ENCODE peak calls at places on chromosome 10, in five cellular contexts. J is psoas muscle, V is mammary epithelial cell, D is right atrium auricular region, A is heart left ventricle. U is an unnamed sample. For H3K4me1, the result is how much of the 10 kb centered on the place peaks cover.

GRCh38 chr10:26391701-26392695 is 46.1 kb upstream of the APBB1IP start:
- DNase-seq in J (no peak), V (no peak), D (no peak), A (peak), U (no peak)

GRCh38 chr10:60429084-60429849 is 39.6 kb upstream of the ANK3 start:
- DNase-seq in J (no peak), V (no peak), D (no peak), A (no peak), U (no peak)

GRCh38 chr10:78173360-78174020 is 139.8 kb downstream of the RPS24 start:
- DNase-seq in J (no peak), V (no peak), D (no peak), A (no peak), U (no peak)

GRCh38 chr10:126525326-126525725 is 137.0 kb upstream of the ADAM12 start:
- DNase-seq in J (no peak), V (no peak), D (no peak), A (no peak), U (no peak)

GRCh38 chr10:98338896-98339295 is 70.9 kb upstream of the LOXL4 start:
- DNase-seq in J (no peak), V (no peak), D (no peak), A (no peak), U (no peak)

GRCh38 chr10:2572611-2573010 is 494.7 kb upstream of the PFKP start:
- DNase-seq in J (no peak), V (no peak), D (no peak), A (no peak), U (no peak)

GRCh38 chr10:98225000-98225399 is 43.0 kb downstream of the LOXL4 start:
- DNase-seq in J (no peak), V (no peak), D (no peak), A (no peak), U (no peak)

GRCh38 chr10:126387931-126388911 is at the start of gene ADAM12:
- DNase-seq in J (peak), V (peak), D (no peak), A (peak), U (peak)

GRCh38 chr10:132866601-132867381 is 75.6 kb downstream of the CFAP46 start:
- DNase-seq in J (peak), V (no peak), D (no peak), A (no peak), U (no peak)

GRCh38 chr10:86023336-86023735 is 343.3 kb downstream of the GRID1 start:
- DNase-seq in J (no peak), V (no peak), D (no peak), A (no peak), U (no peak)

GRCh38 chr10:8473205-8473604 is 418.7 kb downstream of the GATA3 start:
- DNase-seq in J (no peak), V (no peak), D (no peak), A (no peak), U (no peak)

GRCh38 chr10:23157691-23158369 is 34.3 kb upstream of the PTF1A start:
- DNase-seq in J (no peak), V (peak), D (no peak), A (no peak), U (no peak)

GRCh38 chr10:124060148-124060720 is 33.2 kb downstream of the CHST15 start:
- DNase-seq in J (no peak), V (no peak), D (no peak), A (no peak), U (no peak)

GRCh38 chr10:43890124-43890523 is 241.4 kb upstream of the ZNF32 start:
- DNase-seq in J (no peak), V (peak), D (no peak), A (no peak), U (no peak)

GRCh38 chr10:69846252-69847000 is 44.7 kb downstream of the COL13A1 start:
- DNase-seq in J (peak), V (no peak), D (no peak), A (no peak), U (no peak)

GRCh38 chr10:44696496-44696895 is 214.6 kb upstream of the TMEM72 start:
- DNase-seq in J (no peak), V (no peak), D (no peak), A (no peak), U (no peak)

GRCh38 chr10:20147679-20148078 is 331.4 kb downstream of the PLXDC2 start:
- DNase-seq in J (no peak), V (peak), D (no peak), A (no peak), U (no peak)

GRCh38 chr10:112446055-112446854 is 459 bp downstream of the ZDHHC6 start:
- DNase-seq in J (no peak), V (peak), D (no peak), A (no peak), U (no peak)

GRCh38 chr10:119028900-119029612 is 458 bp upstream of the NANOS1 start:
- DNase-seq in J (peak), V (peak), D (peak), A (peak), U (peak)

GRCh38 chr10:17831326-17831725 is 22.2 kb downstream of the MRC1 start:
- DNase-seq in J (no peak), V (no peak), D (no peak), A (no peak), U (no peak)

GRCh38 chr10:61935085-61935484 is 33.6 kb downstream of the ARID5B start:
- DNase-seq in J (no peak), V (no peak), D (no peak), A (no peak), U (no peak)

GRCh38 chr10:61933857-61934559 is 32.5 kb downstream of the ARID5B start:
- DNase-seq in J (no peak), V (no peak), D (no peak), A (no peak), U (no peak)

GRCh38 chr10:61937631-61938284 is 36.3 kb downstream of the ARID5B start:
- DNase-seq in J (no peak), V (peak), D (no peak), A (no peak), U (no peak)

GRCh38 chr10:61939575-61940301 is 38.2 kb downstream of the ARID5B start:
- DNase-seq in J (no peak), V (peak), D (no peak), A (no peak), U (no peak)

GRCh38 chr10:61936770-61937169 is 35.3 kb downstream of the ARID5B start:
- DNase-seq in J (no peak), V (no peak), D (no peak), A (no peak), U (no peak)
- H3K4me1 ChIP-seq in J (under half), V (under half), D (under half), A (under half), U (under half)

DNA sequence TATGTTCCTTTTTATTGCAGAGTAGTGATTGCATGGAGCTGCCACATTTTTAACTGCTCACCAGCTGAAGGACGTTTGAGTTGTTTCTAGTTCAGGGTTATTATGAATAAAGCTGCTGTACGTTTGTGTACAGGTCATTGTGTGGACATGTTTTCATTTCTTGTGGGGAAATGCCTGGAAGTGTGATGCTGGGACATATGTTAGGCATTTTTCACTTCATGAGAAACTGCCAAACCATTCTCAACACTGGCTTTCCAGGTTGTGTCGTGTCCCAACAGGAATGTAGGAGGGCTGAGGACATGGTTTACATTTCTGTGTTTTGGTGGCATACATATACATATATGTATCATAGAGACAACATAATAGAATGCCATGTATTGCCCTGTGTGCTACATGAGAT is 73.0 kb downstream of the NEURL1 start:
- DNase-seq in J (no peak), V (peak), D (no peak), A (no peak), U (no peak)
- H3K4me1 ChIP-seq in J (under half), V (under half), D (under half), A (under half), U (under half)

DNA sequence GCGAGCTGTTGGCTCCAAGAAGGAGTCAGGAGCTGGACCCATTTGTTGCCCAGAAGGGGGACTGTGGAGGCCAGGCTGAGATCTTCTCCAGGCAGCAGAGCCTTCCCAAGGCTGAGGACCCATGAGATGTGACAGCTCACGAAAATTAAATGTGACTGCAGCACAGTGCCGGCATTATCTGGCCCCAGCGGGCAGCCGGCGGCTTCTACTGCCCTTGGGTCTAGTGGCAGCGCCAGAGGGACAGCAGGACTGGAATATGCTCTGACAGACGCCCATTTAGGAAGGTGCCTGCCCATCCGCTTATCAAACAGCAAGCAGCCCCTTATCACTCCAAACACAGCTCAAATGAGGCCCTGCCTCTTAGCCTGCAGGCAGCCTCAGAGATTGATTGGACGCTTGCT is 122.9 kb upstream of the LYZL2 start:
- DNase-seq in J (no peak), V (no peak), D (no peak), A (no peak), U (no peak)
- H3K4me1 ChIP-seq in J (under half), V (under half), D (under half), A (under half), U (under half)

GRCh38 chr10:79284158-79284871 is 63.0 kb upstream of the PPIF start:
- DNase-seq in J (no peak), V (no peak), D (no peak), A (no peak), U (no peak)
- H3K4me1 ChIP-seq in J (under half), V (under half), D (under half), A (under half), U (under half)

GRCh38 chr10:32943395-32943794 is 14.6 kb downstream of the ITGB1 start:
- DNase-seq in J (no peak), V (no peak), D (no peak), A (no peak), U (no peak)

GRCh38 chr10:32946108-32946507 is 11.9 kb downstream of the ITGB1 start:
- DNase-seq in J (no peak), V (no peak), D (no peak), A (no peak), U (no peak)

GRCh38 chr10:32942081-32942480 is 15.9 kb downstream of the ITGB1 start:
- DNase-seq in J (no peak), V (no peak), D (no peak), A (no peak), U (no peak)

GRCh38 chr10:32941357-32941756 is 16.7 kb downstream of the ITGB1 start:
- DNase-seq in J (no peak), V (no peak), D (no peak), A (no peak), U (no peak)

DNA sequence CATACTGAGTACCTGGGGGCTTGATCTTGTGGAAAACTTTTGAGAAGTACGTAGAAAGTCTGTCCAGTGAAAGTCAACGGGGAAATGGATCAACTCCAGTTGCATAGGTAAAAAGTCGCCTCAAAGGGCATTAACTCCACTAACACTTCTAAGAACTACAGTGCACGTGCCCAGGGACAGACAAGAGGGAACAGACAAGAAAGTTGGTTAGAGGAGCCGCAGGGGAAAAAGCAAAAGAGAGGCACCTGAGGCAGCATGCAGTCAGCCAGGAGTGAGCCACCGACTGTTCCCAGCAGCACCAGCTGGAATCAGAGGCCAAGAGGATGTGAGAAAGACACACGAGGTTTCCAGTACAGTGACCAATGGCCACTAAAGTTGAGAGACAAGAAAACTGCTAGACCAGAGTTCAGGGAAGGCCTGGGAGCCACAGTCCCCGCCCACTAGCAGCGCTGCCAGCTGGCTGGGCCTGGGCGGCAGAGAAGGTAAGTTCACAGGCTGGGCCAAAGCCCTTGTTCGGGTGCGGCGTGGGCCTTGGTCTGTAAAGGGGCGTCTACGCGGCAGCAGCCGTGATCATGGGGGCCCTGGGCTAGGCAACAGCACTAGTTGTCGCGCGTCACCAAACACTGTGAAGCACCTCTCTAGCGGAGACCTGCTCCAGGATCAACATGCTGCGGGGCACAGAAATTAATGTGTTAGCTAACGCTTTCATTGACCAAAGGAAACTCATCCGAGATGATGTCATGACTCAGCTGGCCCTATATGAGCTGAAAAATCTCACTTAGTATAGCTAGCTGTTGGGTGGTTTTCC is 14.0 kb downstream of the ITGB1 start:
- DNase-seq in J (no peak), V (no peak), D (no peak), A (peak), U (no peak)
- H3K4me1 ChIP-seq in J (half or more), V (half or more), D (half or more), A (half or more), U (under half)